ENCODE peak calls at places on chromosomes 1 and 21, in five cellular contexts. X is MM.1S; R is uterus; L is HCT116; Z is CD4-positive, CD25-positive, alpha-beta regulatory T cell. P is an unnamed sample. For H3K27me3 and H3K4me1, the result is how much of the 10 kb centered on the place peaks cover.

GRCh38 chr1:50110656-50111055 is 1.9 kb downstream of the ELAVL4 start:
- DNase-seq in Z (no peak), L (no peak), X (peak), R (no peak), P (no peak)

GRCh38 chr1:37931493-37932158 is 15.2 kb downstream of the INPP5B start:
- DNase-seq in R (peak), L (peak), X (peak), Z (peak), P (peak)

GRCh38 chr1:46039571-46040052 is 92.8 kb downstream of the PIK3R3 start:
- DNase-seq in Z (no peak), L (no peak), X (no peak), R (peak), P (no peak)

GRCh38 chr1:22031214-22031962 is 21.1 kb upstream of the CDC42 start:
- DNase-seq in X (no peak), R (no peak), Z (peak), L (no peak), P (no peak)

GRCh38 chr1:9198538-9199361 is 35.8 kb upstream of the H6PD start:
- DNase-seq in R (no peak), L (no peak), X (no peak), Z (no peak), P (no peak)

GRCh38 chr1:225973158-225973557 is 26.0 kb downstream of the SDE2 start:
- DNase-seq in L (no peak), Z (no peak), X (no peak), R (no peak), P (no peak)

GRCh38 chr1:167940264-167940663 is 3.4 kb upstream of the MPC2 start:
- DNase-seq in L (no peak), R (no peak), Z (no peak), X (no peak), P (no peak)

GRCh38 chr1:154970631-154971340 is at the start of gene SHC1:
- DNase-seq in L (no peak), Z (peak), R (peak), X (peak), P (no peak)

GRCh38 chr1:25524568-25525359 is 18.6 kb upstream of the LDLRAP1 start:
- DNase-seq in R (no peak), L (no peak), X (no peak), Z (no peak), P (no peak)

GRCh38 chr1:198444792-198445191 is 95.7 kb downstream of the ATP6V1G3 start:
- DNase-seq in L (no peak), R (no peak), Z (no peak), X (no peak), P (no peak)

GRCh38 chr1:107936498-107937481 is 28.2 kb downstream of the VAV3 start:
- DNase-seq in X (peak), Z (peak), L (peak), R (peak), P (peak)

GRCh38 chr1:241423541-241424479 is 66.8 kb upstream of the RGS7 start:
- DNase-seq in X (peak), Z (peak), L (no peak), R (no peak), P (no peak)

GRCh38 chr1:20729155-20729931 is 3.2 kb downstream of the SH2D5 start:
- DNase-seq in Z (no peak), L (no peak), R (no peak), X (no peak), P (no peak)

GRCh38 chr21:33844104-33844889 is 71.3 kb downstream of the ATP5PO start:
- DNase-seq in Z (no peak), L (no peak), X (no peak), R (peak), P (no peak)

GRCh38 chr21:38377165-38378093 is 120.6 kb downstream of the KCNJ15 start:
- DNase-seq in X (no peak), L (no peak), Z (no peak), R (no peak), P (no peak)

GRCh38 chr1:34164510-34165381 is at the start of gene CSMD2:
- DNase-seq in L (no peak), X (no peak), R (no peak), Z (no peak), P (no peak)

GRCh38 chr1:52057245-52057644 is 1.1 kb downstream of the BTF3L4 start:
- DNase-seq in R (no peak), X (no peak), Z (no peak), L (no peak), P (no peak)

GRCh38 chr1:247212012-247212411 is 40.2 kb upstream of the ZNF124 start:
- DNase-seq in Z (no peak), L (no peak), X (peak), R (no peak), P (no peak)

GRCh38 chr1:107993920-107994319 is 28.9 kb upstream of the VAV3 start:
- DNase-seq in R (no peak), Z (no peak), L (no peak), X (no peak), P (no peak)

GRCh38 chr21:43832648-43833047 is 32.4 kb upstream of the AGPAT3 start:
- DNase-seq in X (no peak), Z (no peak), R (no peak), L (no peak), P (no peak)

GRCh38 chr1:155929057-155929456 is 5.2 kb downstream of the KHDC4 start:
- DNase-seq in Z (no peak), R (no peak), X (no peak), L (no peak), P (no peak)

GRCh38 chr1:101236546-101237228 is at the start of gene S1PR1:
- DNase-seq in X (no peak), R (peak), Z (peak), L (no peak), P (peak)

GRCh38 chr1:245448858-245449534 is 294.2 kb downstream of the KIF26B start:
- DNase-seq in X (no peak), L (no peak), Z (no peak), R (no peak), P (no peak)

GRCh38 chr1:176799327-176799726 is 336.4 kb downstream of the PAPPA2 start:
- DNase-seq in L (no peak), R (no peak), Z (no peak), X (no peak), P (no peak)

GRCh38 chr1:203402609-203403337 is 51.9 kb upstream of the FMOD start:
- DNase-seq in Z (no peak), R (peak), X (no peak), L (no peak), P (no peak)

GRCh38 chr1:77831976-77832695 is 52.7 kb downstream of the MIGA1 start:
- DNase-seq in R (peak), L (no peak), Z (no peak), X (no peak), P (no peak)

GRCh38 chr1:201192478-201192804 is 1.8 kb downstream of the IGFN1 start:
- DNase-seq in X (no peak), R (peak), L (no peak), Z (no peak), P (no peak)

GRCh38 chr1:228350831-228351781 is 55.5 kb downstream of the TRIM11 start:
- DNase-seq in X (no peak), L (no peak), R (no peak), Z (no peak), P (no peak)

GRCh38 chr1:63777286-63777685 is 3.5 kb downstream of the ROR1 start:
- DNase-seq in X (no peak), R (no peak), L (no peak), Z (no peak), P (no peak)
- H3K27me3 ChIP-seq in X (under half), R (under half), L (under half), Z (under half), P (under half)

GRCh38 chr1:30748699-30749401 is 8.7 kb downstream of the LAPTM5 start:
- DNase-seq in X (no peak), R (no peak), L (no peak), Z (no peak), P (no peak)
- H3K4me3 ChIP-seq in X (peak), R (no peak), L (no peak), Z (peak), P (peak)

GRCh38 chr1:182617075-182617429 is 12.9 kb upstream of the RGS16 start:
- DNase-seq in Z (no peak), R (no peak), L (no peak), X (no peak), P (no peak)

GRCh38 chr1:182617734-182618288 is 13.6 kb upstream of the RGS16 start:
- DNase-seq in X (no peak), R (no peak), Z (no peak), L (peak), P (no peak)

GRCh38 chr1:182615468-182616129 is 11.4 kb upstream of the RGS16 start:
- DNase-seq in R (peak), X (no peak), L (no peak), Z (no peak), P (peak)

GRCh38 chr1:182614796-182615451 is 10.7 kb upstream of the RGS16 start:
- DNase-seq in X (peak), L (no peak), R (peak), Z (peak), P (peak)

DNA sequence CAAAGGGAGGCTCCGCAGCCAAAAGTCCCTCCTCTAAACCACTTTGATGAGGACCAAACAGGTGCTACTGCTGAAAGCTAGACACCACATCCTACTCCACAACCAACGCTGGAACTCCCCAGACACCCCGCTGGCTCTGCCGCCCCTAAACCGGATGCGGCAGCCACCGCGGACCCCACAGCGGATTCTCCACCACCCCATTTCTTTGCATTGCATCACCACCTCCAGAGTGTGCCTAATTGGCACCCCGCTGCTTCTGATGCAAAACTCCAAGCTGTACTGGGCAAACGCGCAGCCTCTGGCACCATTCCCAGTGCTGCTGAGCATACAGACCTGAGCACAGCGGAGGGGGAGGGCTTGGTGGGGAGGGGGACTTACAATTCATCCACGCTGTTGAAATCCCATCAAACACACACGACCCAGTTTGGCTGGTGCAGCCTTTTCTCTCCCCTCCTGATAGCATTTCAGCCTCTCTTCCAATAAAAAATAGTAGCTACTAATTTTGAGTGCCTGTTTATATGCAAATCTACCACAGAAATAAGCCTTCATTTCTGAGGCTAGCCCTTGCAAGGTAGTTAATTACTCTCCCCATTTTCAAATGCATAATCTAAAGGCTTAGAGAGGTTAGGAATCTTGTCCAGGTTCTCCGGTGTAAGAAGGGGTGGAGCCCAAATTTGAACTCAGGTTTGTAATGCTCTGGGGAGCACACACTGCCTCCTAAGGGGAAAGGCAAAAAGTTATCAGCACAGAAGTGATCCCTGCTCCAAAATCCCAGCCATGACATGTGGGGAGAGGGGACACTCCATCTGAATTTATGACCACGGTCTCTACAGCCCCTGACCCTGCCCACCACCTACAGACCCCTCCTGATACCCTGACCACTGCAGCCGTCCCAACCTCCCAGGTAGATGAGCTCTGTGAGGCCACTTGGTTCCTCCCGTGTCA is 12.2 kb upstream of the RGS16 start:
- DNase-seq in Z (peak), L (no peak), X (peak), R (peak), P (peak)
- H3K4me1 ChIP-seq in Z (under half), L (under half), X (under half), R (under half), P (under half)

GRCh38 chr1:39717809-39718208 is 20.9 kb upstream of the PPIE start:
- DNase-seq in Z (no peak), R (no peak), L (no peak), X (no peak), P (no peak)

GRCh38 chr1:39726600-39726999 is 12.1 kb upstream of the PPIE start:
- DNase-seq in Z (no peak), X (no peak), L (no peak), R (no peak), P (no peak)

GRCh38 chr1:39722495-39722894 is 16.2 kb upstream of the PPIE start:
- DNase-seq in Z (no peak), X (no peak), R (no peak), L (no peak), P (no peak)

GRCh38 chr1:39720094-39720999 is 18.3 kb upstream of the PPIE start:
- DNase-seq in R (no peak), Z (peak), L (peak), X (peak), P (no peak)

GRCh38 chr1:39721664-39722063 is 17.0 kb upstream of the PPIE start:
- DNase-seq in X (no peak), R (no peak), Z (no peak), L (no peak), P (no peak)
- H3K27me3 ChIP-seq in X (under half), R (under half), Z (under half), L (under half), P (under half)

GRCh38 chr1:239719642-239720258 is 333.4 kb downstream of the CHRM3 start:
- DNase-seq in X (peak), R (no peak), Z (peak), L (no peak), P (peak)
- H3K4me3 ChIP-seq in X (no peak), R (no peak), Z (peak), L (no peak), P (peak)

GRCh38 chr1:74513901-74514300 is 1.5 kb upstream of the LRRC53 start:
- DNase-seq in R (no peak), X (no peak), L (no peak), Z (no peak), P (no peak)
- H3K4me1 ChIP-seq in R (under half), X (under half), L (under half), Z (under half), P (under half)

DNA sequence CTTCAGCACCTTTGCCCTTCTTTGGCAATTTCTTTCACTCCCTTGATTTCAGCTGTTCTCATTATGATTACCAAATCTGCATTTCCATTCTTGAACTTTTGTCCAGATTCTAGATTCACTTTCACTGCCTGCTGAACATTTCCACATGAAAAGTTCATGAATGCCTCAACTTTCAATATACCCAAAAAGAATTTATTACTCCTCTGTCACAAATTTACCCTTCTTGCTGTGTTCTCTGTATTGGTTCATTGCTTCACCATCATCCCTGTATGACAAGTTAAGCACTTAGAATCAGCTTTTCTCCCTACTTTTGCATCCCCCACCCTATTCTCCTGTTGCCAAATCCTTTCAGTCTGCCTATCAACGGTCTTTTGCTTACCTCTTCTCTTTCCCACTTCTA is 112.6 kb upstream of the PKN2 start:
- DNase-seq in R (no peak), X (no peak), Z (no peak), L (no peak), P (no peak)
- H3K27me3 ChIP-seq in R (under half), X (under half), Z (under half), L (under half), P (under half)

P was measured in effector memory CD4-positive, alpha-beta T cell.